ENCODE peak calls at places on chromosome 17, in eight cellular contexts. B is transverse colon, P is stomach, C is tibial nerve, I is adrenal gland, A is GM12891, J is A549, G is lower leg skin. D is an unnamed sample.

GRCh38 chr17:73261617-73261951 is at the start of gene CPSF4L:
- DNase-seq in B (no peak), P (no peak), C (no peak), I (no peak), A (no peak), J (no peak), G (no peak), D (no peak)

GRCh38 chr17:39671651-39672521 is 3.6 kb downstream of the PNMT start:
- DNase-seq in B (peak; percentile 67), P (peak; percentile 57), C (no peak), I (no peak), A (no peak), J (peak; percentile 82), G (no peak), D (no peak)

GRCh38 chr17:57421393-57421717 is 165.0 kb downstream of the MSI2 start:
- DNase-seq in B (no peak), P (no peak), C (no peak), I (no peak), A (no peak), J (no peak), G (no peak), D (no peak)

GRCh38 chr17:82602487-82602886 is 45.8 kb downstream of the WDR45B start:
- DNase-seq in B (no peak), P (no peak), C (no peak), I (no peak), A (no peak), J (no peak), G (no peak), D (no peak)

GRCh38 chr17:21127508-21128077 is 829 bp downstream of the DHRS7B start:
- DNase-seq in B (no peak), P (no peak), C (no peak), I (no peak), A (no peak), J (no peak), G (no peak), D (no peak)

GRCh38 chr17:50055055-50055425 is 870 bp upstream of the ITGA3 start:
- DNase-seq in B (peak; percentile 87), P (peak; percentile 87), C (no peak), I (peak; percentile 74), A (no peak), J (no peak), G (no peak), D (no peak)

GRCh38 chr17:50117202-50118040 is 12.5 kb downstream of the SAMD14 start:
- DNase-seq in B (peak; percentile 68), P (peak; percentile 74), C (no peak), I (peak; percentile 66), A (peak; percentile 78), J (peak; percentile 78), G (no peak), D (no peak)

GRCh38 chr17:63626551-63627228 is 4.5 kb downstream of the MAP3K3 start:
- DNase-seq in B (no peak), P (no peak), C (no peak), I (no peak), A (no peak), J (no peak), G (no peak), D (no peak)

GRCh38 chr17:41494524-41494923 is 4.8 kb upstream of the KRT36 start:
- DNase-seq in B (no peak), P (no peak), C (no peak), I (no peak), A (no peak), J (no peak), G (no peak), D (peak; percentile 31)

GRCh38 chr17:7363311-7363710 is 8.4 kb downstream of the TMEM95 start:
- DNase-seq in B (no peak), P (no peak), C (no peak), I (no peak), A (no peak), J (no peak), G (no peak), D (peak; percentile 68)

GRCh38 chr17:51228177-51228576 is 31.7 kb downstream of the MBTD1 start:
- DNase-seq in B (no peak), P (no peak), C (no peak), I (no peak), A (no peak), J (no peak), G (no peak), D (no peak)

GRCh38 chr17:39534768-39535405 is 72.8 kb downstream of the NEUROD2 start:
- DNase-seq in B (no peak), P (no peak), C (no peak), I (no peak), A (no peak), J (no peak), G (no peak), D (no peak)

GRCh38 chr17:72463287-72464102 is 342.7 kb downstream of the SOX9 start:
- DNase-seq in B (no peak), P (peak; percentile 59), C (no peak), I (no peak), A (no peak), J (no peak), G (peak; percentile 45), D (no peak)

GRCh38 chr17:13337864-13338371 is 263.8 kb downstream of the HS3ST3A1 start:
- DNase-seq in B (no peak), P (no peak), C (no peak), I (peak; percentile 32), A (peak; percentile 7), J (peak; percentile 36), G (no peak), D (no peak)

GRCh38 chr17:69609495-69610315 is 195.2 kb downstream of the MAP2K6 start:
- DNase-seq in B (no peak), P (no peak), C (no peak), I (peak; percentile 15), A (no peak), J (no peak), G (no peak), D (peak; percentile 9)

GRCh38 chr17:80790981-80791742 is 200.5 kb upstream of the CHMP6 start:
- DNase-seq in B (no peak), P (no peak), C (no peak), I (no peak), A (no peak), J (no peak), G (peak; percentile 78), D (no peak)

GRCh38 chr17:78882546-78883089 is 20.4 kb downstream of the CEP295NL start:
- DNase-seq in B (no peak), P (no peak), C (no peak), I (no peak), A (no peak), J (no peak), G (peak; percentile 93), D (no peak)

GRCh38 chr17:44105483-44105882 is 18.0 kb downstream of the HDAC5 start:
- DNase-seq in B (no peak), P (no peak), C (no peak), I (no peak), A (no peak), J (no peak), G (no peak), D (no peak)

GRCh38 chr17:45137561-45138305 is 2.2 kb downstream of the ACBD4 start:
- DNase-seq in B (peak; percentile 62), P (no peak), C (no peak), I (peak; percentile 8), A (no peak), J (no peak), G (no peak), D (no peak)

GRCh38 chr17:45132569-45133463 is 501 bp upstream of the PLCD3 start:
- DNase-seq in B (peak; percentile 89), P (peak; percentile 89), C (peak; percentile 74), I (peak; percentile 88), A (peak; percentile 94), J (peak; percentile 98), G (peak; percentile 96), D (peak; percentile 97)

GRCh38 chr17:45135978-45136791 is 698 bp downstream of the ACBD4 start:
- DNase-seq in B (no peak), P (no peak), C (no peak), I (no peak), A (no peak), J (no peak), G (no peak), D (no peak)

GRCh38 chr17:45136846-45137560 is 1.5 kb downstream of the ACBD4 start:
- DNase-seq in B (no peak), P (no peak), C (no peak), I (no peak), A (no peak), J (no peak), G (no peak), D (no peak)

GRCh38 chr17:45135192-45135977 is at the start of gene ACBD4:
- DNase-seq in B (peak; percentile 96), P (peak; percentile 97), C (peak; percentile 93), I (peak; percentile 97), A (peak; percentile 94), J (peak; percentile 100), G (peak; percentile 99), D (peak; percentile 99)
- TF ChIP-seq POLR2A in B (peak; percentile 80), P (no peak), C (no peak), I (peak; percentile 22), A (no peak), J (peak; percentile 77), G (no peak), D (no peak)

DNA sequence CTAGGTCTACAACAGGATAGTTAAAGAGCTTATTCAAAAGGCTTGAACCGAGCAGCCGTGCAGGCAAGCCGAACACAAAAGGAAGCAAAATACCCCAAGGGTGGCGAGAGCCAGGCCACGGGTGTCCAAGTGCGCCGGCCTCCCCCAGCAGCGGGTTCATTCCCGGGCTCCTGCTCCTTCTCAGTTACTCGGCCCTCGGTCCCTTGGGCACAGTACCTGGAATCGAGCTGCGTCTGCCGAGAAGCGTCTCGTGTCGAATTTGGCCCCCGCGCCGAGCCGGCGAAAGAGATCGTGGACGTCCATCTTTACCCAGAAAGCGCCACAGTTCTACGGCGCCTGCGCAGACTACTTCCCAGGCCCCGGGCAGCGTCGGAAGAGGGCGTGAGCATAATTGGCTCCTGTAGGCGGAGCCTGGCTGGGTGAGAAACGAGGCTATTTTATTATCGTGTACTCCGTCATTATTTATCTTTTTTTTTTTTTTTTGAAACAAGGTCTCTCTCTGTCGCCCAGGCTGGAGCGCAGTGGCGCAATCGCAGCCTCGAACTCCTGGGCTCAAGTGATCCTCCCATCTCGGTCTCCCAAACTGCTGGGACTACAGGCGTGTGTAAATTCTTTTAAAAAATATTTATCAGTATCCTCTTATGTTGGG is at the start of gene DDX52:
- DNase-seq in B (peak; percentile 95), P (peak; percentile 96), C (peak; percentile 82), I (peak; percentile 95), A (peak; percentile 76), J (peak; percentile 97), G (peak; percentile 98), D (peak; percentile 73)
- TF ChIP-seq POLR2A in B (peak; percentile 70), P (no peak), C (no peak), I (peak; percentile 79), A (peak; percentile 85), J (peak; percentile 89), G (no peak), D (peak; percentile 88)

DNA sequence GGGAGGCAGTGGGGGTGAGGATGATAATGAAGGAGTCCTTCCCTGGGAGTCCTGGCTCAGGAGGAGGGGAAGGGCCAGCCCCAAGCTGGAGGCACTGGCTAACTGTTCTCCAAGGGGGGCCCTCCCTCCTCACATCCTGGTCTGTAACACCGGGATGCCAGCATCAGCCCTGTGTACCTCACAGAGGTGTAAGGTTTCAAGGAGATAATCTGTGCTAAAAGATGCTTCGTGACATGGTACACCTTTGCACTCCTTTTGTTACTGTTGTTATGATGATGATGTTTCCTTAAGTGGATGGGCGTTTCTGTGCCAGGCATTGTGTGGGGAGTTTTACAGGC is 236.7 kb upstream of the TNRC6C start:
- DNase-seq in B (no peak), P (no peak), C (no peak), I (no peak), A (no peak), J (no peak), G (peak; percentile 34), D (no peak)
- TF ChIP-seq POLR2A in B (no peak), P (no peak), C (no peak), I (no peak), A (no peak), J (no peak), G (no peak), D (no peak)

GRCh38 chr17:28717578-28718316 is at the start of gene RAB34:
- DNase-seq in B (peak; percentile 56), P (peak; percentile 47), C (peak; percentile 54), I (peak; percentile 85), A (no peak), J (peak; percentile 73), G (peak; percentile 94), D (peak; percentile 88)
- TF ChIP-seq POLR2A in B (peak; percentile 38), P (no peak), C (no peak), I (peak; percentile 58), A (no peak), J (peak; percentile 48), G (no peak), D (peak; percentile 76)

D was measured in H54.